ENCODE peak calls at places on chromosomes 3 and 15, in seven cellular contexts. M is endothelial cell of umbilical vein, F is HCT116, D is suprapubic skin, V is upper lobe of left lung, P is sigmoid colon, G is stomach. R is an unnamed sample.

GRCh38 chr3:132690040-132690439 is 29.9 kb downstream of the UBA5 start:
- DNase-seq in M (no peak), F (no peak), D (no peak), V (no peak), P (no peak), G (no peak), R (no peak)

GRCh38 chr3:69033470-69033869 is 18.7 kb downstream of the TMF1 start:
- DNase-seq in M (peak; percentile 94), F (no peak), D (no peak), V (no peak), P (no peak), G (no peak), R (no peak)

GRCh38 chr15:93476491-93477176 is 387.6 kb upstream of the RGMA start:
- DNase-seq in M (no peak), F (no peak), D (no peak), V (no peak), P (no peak), G (no peak), R (no peak)

GRCh38 chr3:1164101-1164500 is 71.3 kb downstream of the CNTN6 start:
- DNase-seq in M (no peak), F (no peak), D (no peak), V (no peak), P (no peak), G (no peak), R (no peak)

GRCh38 chr15:71538922-71539321 is 271.4 kb upstream of the NR2E3 start:
- DNase-seq in M (no peak), F (no peak), D (no peak), V (no peak), P (no peak), G (no peak), R (no peak)

GRCh38 chr3:115187149-115187757 is 40.2 kb upstream of the ZBTB20 start:
- DNase-seq in M (no peak), F (no peak), D (no peak), V (no peak), P (no peak), G (no peak), R (peak; percentile 23)

GRCh38 chr3:140603766-140604165 is 74.1 kb upstream of the TRIM42 start:
- DNase-seq in M (no peak), F (no peak), D (no peak), V (no peak), P (no peak), G (no peak), R (no peak)

GRCh38 chr15:75840659-75841058 is 2.6 kb upstream of the UBE2Q2 start:
- DNase-seq in M (peak; percentile 74), F (no peak), D (no peak), V (no peak), P (no peak), G (no peak), R (no peak)

GRCh38 chr15:66901336-66902100 is 163.9 kb upstream of the SMAD3 start:
- DNase-seq in M (peak; percentile 20), F (no peak), D (no peak), V (no peak), P (peak; percentile 39), G (no peak), R (no peak)

GRCh38 chr3:142981108-142981507 is 17.6 kb upstream of the PAQR9 start:
- DNase-seq in M (no peak), F (no peak), D (no peak), V (no peak), P (no peak), G (no peak), R (no peak)

GRCh38 chr15:50244959-50245624 is 20.4 kb downstream of the HDC start:
- DNase-seq in M (no peak), F (no peak), D (no peak), V (no peak), P (no peak), G (no peak), R (no peak)

DNA sequence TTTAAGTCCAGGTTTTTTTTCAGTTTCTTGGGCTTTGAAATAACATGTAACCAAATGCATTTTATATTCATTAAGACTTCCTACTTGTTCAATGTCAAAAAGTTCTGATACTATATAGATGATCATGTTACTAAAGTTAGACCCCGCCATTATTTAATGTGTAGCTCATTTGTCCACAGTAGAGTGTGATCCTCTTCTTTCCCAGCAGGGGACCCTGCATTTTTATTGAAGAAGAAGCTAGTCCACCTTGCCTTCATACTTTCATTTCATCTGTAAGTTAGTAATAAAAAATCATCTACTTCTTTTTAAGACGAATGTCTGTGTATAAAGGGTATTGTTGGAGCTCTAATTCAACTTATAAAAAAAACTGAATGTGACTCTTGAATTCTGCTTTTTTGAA is 404.6 kb downstream of the SI start:
- DNase-seq in M (no peak), F (no peak), D (no peak), V (no peak), P (no peak), G (no peak), R (no peak)
- TF ChIP-seq POLR2AphosphoS5 in M (no peak), F (no peak), D (no peak), V (no peak), P (no peak), G (no peak), R (no peak)

DNA sequence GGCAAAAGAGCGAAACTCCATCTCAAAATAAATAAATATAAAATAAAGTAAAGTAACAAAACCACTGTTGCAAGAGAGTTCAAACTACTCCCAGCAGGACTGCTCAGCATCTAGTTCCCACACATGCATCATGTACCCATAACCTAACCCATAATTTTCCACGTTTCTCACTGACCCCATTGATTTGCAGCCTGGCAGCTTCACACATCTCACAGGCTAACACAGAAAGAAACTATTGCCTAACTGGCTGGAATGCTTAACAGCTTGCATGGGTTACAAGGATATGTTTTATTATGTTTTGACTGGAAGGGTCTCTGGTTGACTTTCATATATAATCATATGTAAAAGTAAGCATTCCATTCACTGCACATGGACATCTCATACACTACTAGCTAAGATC is 55.6 kb upstream of the TBC1D23 start:
- DNase-seq in M (no peak), F (no peak), D (no peak), V (no peak), P (no peak), G (no peak), R (no peak)
- TF ChIP-seq POLR2A in M (no peak), F (no peak), D (no peak), V (no peak), P (no peak), G (no peak), R (no peak)

DNA sequence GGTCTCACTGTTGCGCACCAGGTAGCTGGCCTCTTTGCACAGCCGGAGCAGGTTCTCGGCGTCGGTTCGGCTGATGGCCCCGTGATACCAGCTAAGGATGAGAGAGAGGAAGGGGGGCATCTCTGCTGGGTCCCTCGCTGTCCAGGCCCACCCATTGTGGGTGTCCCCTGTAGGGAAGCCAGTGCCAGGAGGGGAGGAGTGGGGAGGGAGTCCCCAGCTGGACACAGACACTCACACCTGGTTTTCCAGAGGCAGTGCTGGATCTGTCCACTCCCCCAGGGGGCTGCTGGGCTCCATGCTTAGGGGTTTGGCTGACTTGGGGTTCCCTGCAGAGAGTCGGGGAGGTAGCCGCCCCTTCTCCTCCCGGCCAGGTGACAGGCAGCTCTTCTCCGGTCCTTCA is 15.9 kb downstream of the SHF start:
- DNase-seq in M (no peak), F (no peak), D (no peak), V (no peak), P (no peak), G (no peak), R (no peak)
- TF ChIP-seq POLR2AphosphoS5 in M (no peak), F (no peak), D (no peak), V (no peak), P (no peak), G (no peak), R (no peak)

GRCh38 chr3:12967751-12968209 is 105.4 kb downstream of the IQSEC1 start:
- DNase-seq in M (peak; percentile 69), F (peak; percentile 66), D (peak; percentile 93), V (peak; percentile 98), P (peak; percentile 96), G (peak; percentile 92), R (peak; percentile 93)

GRCh38 chr3:12964713-12965612 is 108.3 kb downstream of the IQSEC1 start:
- DNase-seq in M (no peak), F (no peak), D (no peak), V (no peak), P (no peak), G (no peak), R (no peak)

GRCh38 chr3:12968541-12968940 is 104.7 kb downstream of the IQSEC1 start:
- DNase-seq in M (no peak), F (no peak), D (no peak), V (no peak), P (no peak), G (no peak), R (no peak)

GRCh38 chr3:12965999-12966846 is 107.0 kb downstream of the IQSEC1 start:
- DNase-seq in M (peak; percentile 39), F (no peak), D (no peak), V (no peak), P (no peak), G (no peak), R (no peak)

GRCh38 chr3:12966847-12967750 is 106.1 kb downstream of the IQSEC1 start:
- DNase-seq in M (peak; percentile 35), F (no peak), D (no peak), V (no peak), P (no peak), G (no peak), R (peak; percentile 31)
- TF ChIP-seq POLR2A in M (peak; percentile 52), F (peak; percentile 15), D (no peak), V (no peak), P (no peak), G (no peak), R (peak; percentile 19)

R was measured in transverse colon.